ENCODE peak calls at places on chromosomes 16 and 17, in six cellular contexts. S is CD4-positive, alpha-beta memory T cell; H is NCI-H345; N is retina; V is iris pigment epithelial cell; R is breast epithelium. U is an unnamed sample.

GRCh38 chr16:57349212-57350031 is 9.2 kb upstream of the CCL22 start:
- DNase-seq in S (no peak), H (no peak), N (no peak), V (no peak), R (no peak), U (peak)

GRCh38 chr17:49815761-49816281 is 27.3 kb downstream of the KAT7 start:
- DNase-seq in S (no peak), H (no peak), N (no peak), V (no peak), R (no peak), U (no peak)

GRCh38 chr16:12639044-12639443 is 164.6 kb downstream of the CPPED1 start:
- DNase-seq in S (no peak), H (no peak), N (no peak), V (peak), R (no peak), U (no peak)

GRCh38 chr16:66035096-66035495 is 331.4 kb upstream of the CDH5 start:
- DNase-seq in S (no peak), H (no peak), N (no peak), V (no peak), R (no peak), U (no peak)

GRCh38 chr17:74417178-74418045 is 14.5 kb upstream of the GPRC5C start:
- DNase-seq in S (no peak), H (no peak), N (no peak), V (peak), R (no peak), U (no peak)

GRCh38 chr16:86931410-86931941 is 353.1 kb downstream of the FOXL1 start:
- DNase-seq in S (no peak), H (no peak), N (peak), V (peak), R (no peak), U (no peak)

GRCh38 chr16:15810949-15811348 is 45.9 kb downstream of the MYH11 start:
- DNase-seq in S (no peak), H (no peak), N (no peak), V (no peak), R (no peak), U (no peak)

GRCh38 chr16:1256874-1257322 is 1.0 kb downstream of the TPSD1 start:
- DNase-seq in S (no peak), H (no peak), N (no peak), V (no peak), R (no peak), U (no peak)

GRCh38 chr16:78973041-78973440 is 627.5 kb downstream of the MAF start:
- DNase-seq in S (no peak), H (no peak), N (peak), V (no peak), R (no peak), U (no peak)

U was measured in naive thymus-derived CD4-positive, alpha-beta T cell.